ENCODE peak calls at places on chromosome 2, in nine cellular contexts. One of them, this sample, is unnamed.

GRCh38 chr2:88600038-88600465 is 27.2 kb downstream of the EIF2AK3 start:
- DNase-seq in C1 segment of cervical spinal cord: no peak
- DNase-seq in HS-5: peak
- DNase-seq in AG09319: peak
- DNase-seq in naive thymus-derived CD8-positive, alpha-beta T cell: peak
- DNase-seq in effector memory CD8-positive, alpha-beta T cell: peak
- DNase-seq in mesothelial cell of epicardium: no peak
- DNase-seq in MCF 10A: peak
- DNase-seq in germinal center: peak
- DNase-seq in this sample: no peak

GRCh38 chr2:85811173-85811849 is 57.5 kb downstream of the ATOH8 start:
- DNase-seq in C1 segment of cervical spinal cord: no peak
- DNase-seq in HS-5: no peak
- DNase-seq in AG09319: no peak
- DNase-seq in naive thymus-derived CD8-positive, alpha-beta T cell: no peak
- DNase-seq in effector memory CD8-positive, alpha-beta T cell: no peak
- DNase-seq in mesothelial cell of epicardium: no peak
- DNase-seq in MCF 10A: no peak
- DNase-seq in germinal center: no peak
- DNase-seq in this sample: no peak

GRCh38 chr2:149329470-149330126 is 789 bp upstream of the LYPD6 start:
- DNase-seq in C1 segment of cervical spinal cord: peak
- DNase-seq in HS-5: peak
- DNase-seq in AG09319: peak
- DNase-seq in naive thymus-derived CD8-positive, alpha-beta T cell: no peak
- DNase-seq in effector memory CD8-positive, alpha-beta T cell: no peak
- DNase-seq in mesothelial cell of epicardium: peak
- DNase-seq in MCF 10A: peak
- DNase-seq in germinal center: peak
- DNase-seq in this sample: no peak

GRCh38 chr2:227415538-227416424 is 28.0 kb upstream of the SCYGR1 start:
- DNase-seq in C1 segment of cervical spinal cord: no peak
- DNase-seq in HS-5: peak
- DNase-seq in AG09319: peak
- DNase-seq in naive thymus-derived CD8-positive, alpha-beta T cell: no peak
- DNase-seq in effector memory CD8-positive, alpha-beta T cell: no peak
- DNase-seq in mesothelial cell of epicardium: no peak
- DNase-seq in MCF 10A: peak
- DNase-seq in germinal center: no peak
- DNase-seq in this sample: peak

GRCh38 chr2:240965905-240966456 is 32.4 kb upstream of the SNED1 start:
- DNase-seq in C1 segment of cervical spinal cord: no peak
- DNase-seq in HS-5: no peak
- DNase-seq in AG09319: no peak
- DNase-seq in naive thymus-derived CD8-positive, alpha-beta T cell: peak
- DNase-seq in effector memory CD8-positive, alpha-beta T cell: no peak
- DNase-seq in mesothelial cell of epicardium: peak
- DNase-seq in MCF 10A: no peak
- DNase-seq in germinal center: no peak
- DNase-seq in this sample: peak

GRCh38 chr2:41847744-41848441 is 199.9 kb upstream of the PKDCC start:
- DNase-seq in C1 segment of cervical spinal cord: no peak
- DNase-seq in HS-5: no peak
- DNase-seq in AG09319: no peak
- DNase-seq in naive thymus-derived CD8-positive, alpha-beta T cell: no peak
- DNase-seq in effector memory CD8-positive, alpha-beta T cell: no peak
- DNase-seq in mesothelial cell of epicardium: no peak
- DNase-seq in MCF 10A: peak
- DNase-seq in germinal center: no peak
- DNase-seq in this sample: peak

GRCh38 chr2:28493636-28494035 is 2.2 kb upstream of the PLB1 start:
- DNase-seq in C1 segment of cervical spinal cord: no peak
- DNase-seq in HS-5: no peak
- DNase-seq in AG09319: no peak
- DNase-seq in naive thymus-derived CD8-positive, alpha-beta T cell: no peak
- DNase-seq in effector memory CD8-positive, alpha-beta T cell: no peak
- DNase-seq in mesothelial cell of epicardium: no peak
- DNase-seq in MCF 10A: no peak
- DNase-seq in germinal center: no peak
- DNase-seq in this sample: no peak

GRCh38 chr2:205733648-205734047 is 51.3 kb downstream of the NRP2 start:
- DNase-seq in C1 segment of cervical spinal cord: no peak
- DNase-seq in HS-5: no peak
- DNase-seq in AG09319: no peak
- DNase-seq in naive thymus-derived CD8-positive, alpha-beta T cell: no peak
- DNase-seq in effector memory CD8-positive, alpha-beta T cell: no peak
- DNase-seq in mesothelial cell of epicardium: no peak
- DNase-seq in MCF 10A: no peak
- DNase-seq in germinal center: no peak
- DNase-seq in this sample: no peak

GRCh38 chr2:78780864-78781583 is 244.5 kb upstream of the REG3G start:
- DNase-seq in C1 segment of cervical spinal cord: no peak
- DNase-seq in HS-5: no peak
- DNase-seq in AG09319: no peak
- DNase-seq in naive thymus-derived CD8-positive, alpha-beta T cell: no peak
- DNase-seq in effector memory CD8-positive, alpha-beta T cell: no peak
- DNase-seq in mesothelial cell of epicardium: no peak
- DNase-seq in MCF 10A: no peak
- DNase-seq in germinal center: no peak
- DNase-seq in this sample: no peak

GRCh38 chr2:102726128-102727087 is 35.4 kb upstream of the TMEM182 start:
- DNase-seq in C1 segment of cervical spinal cord: no peak
- DNase-seq in HS-5: no peak
- DNase-seq in AG09319: no peak
- DNase-seq in naive thymus-derived CD8-positive, alpha-beta T cell: no peak
- DNase-seq in effector memory CD8-positive, alpha-beta T cell: no peak
- DNase-seq in mesothelial cell of epicardium: no peak
- DNase-seq in MCF 10A: no peak
- DNase-seq in germinal center: no peak
- DNase-seq in this sample: no peak

GRCh38 chr2:215550331-215550730 is 114.5 kb upstream of the FN1 start:
- DNase-seq in C1 segment of cervical spinal cord: no peak
- DNase-seq in HS-5: no peak
- DNase-seq in AG09319: no peak
- DNase-seq in naive thymus-derived CD8-positive, alpha-beta T cell: no peak
- DNase-seq in effector memory CD8-positive, alpha-beta T cell: no peak
- DNase-seq in mesothelial cell of epicardium: no peak
- DNase-seq in MCF 10A: no peak
- DNase-seq in germinal center: no peak
- DNase-seq in this sample: no peak

GRCh38 chr2:17816396-17817245 is at the start of gene MSGN1:
- DNase-seq in C1 segment of cervical spinal cord: no peak
- DNase-seq in HS-5: no peak
- DNase-seq in AG09319: no peak
- DNase-seq in naive thymus-derived CD8-positive, alpha-beta T cell: no peak
- DNase-seq in effector memory CD8-positive, alpha-beta T cell: no peak
- DNase-seq in mesothelial cell of epicardium: no peak
- DNase-seq in MCF 10A: no peak
- DNase-seq in germinal center: no peak
- DNase-seq in this sample: no peak

GRCh38 chr2:2639251-2640139 is 308.4 kb upstream of the MYT1L start:
- DNase-seq in C1 segment of cervical spinal cord: no peak
- DNase-seq in HS-5: no peak
- DNase-seq in AG09319: no peak
- DNase-seq in naive thymus-derived CD8-positive, alpha-beta T cell: no peak
- DNase-seq in effector memory CD8-positive, alpha-beta T cell: no peak
- DNase-seq in mesothelial cell of epicardium: no peak
- DNase-seq in MCF 10A: no peak
- DNase-seq in germinal center: no peak
- DNase-seq in this sample: no peak

GRCh38 chr2:172672114-172672513 is 63.5 kb upstream of the RAPGEF4 start:
- DNase-seq in C1 segment of cervical spinal cord: no peak
- DNase-seq in HS-5: no peak
- DNase-seq in AG09319: no peak
- DNase-seq in naive thymus-derived CD8-positive, alpha-beta T cell: no peak
- DNase-seq in effector memory CD8-positive, alpha-beta T cell: no peak
- DNase-seq in mesothelial cell of epicardium: no peak
- DNase-seq in MCF 10A: no peak
- DNase-seq in germinal center: no peak
- DNase-seq in this sample: no peak

GRCh38 chr2:50872543-50872942 is 159.4 kb downstream of the NRXN1 start:
- DNase-seq in C1 segment of cervical spinal cord: no peak
- DNase-seq in HS-5: no peak
- DNase-seq in AG09319: no peak
- DNase-seq in naive thymus-derived CD8-positive, alpha-beta T cell: no peak
- DNase-seq in effector memory CD8-positive, alpha-beta T cell: no peak
- DNase-seq in mesothelial cell of epicardium: no peak
- DNase-seq in MCF 10A: no peak
- DNase-seq in germinal center: no peak
- DNase-seq in this sample: no peak

GRCh38 chr2:131112477-131113027 is 7.4 kb downstream of the PLEKHB2 start:
- DNase-seq in C1 segment of cervical spinal cord: no peak
- DNase-seq in HS-5: no peak
- DNase-seq in AG09319: no peak
- DNase-seq in naive thymus-derived CD8-positive, alpha-beta T cell: no peak
- DNase-seq in effector memory CD8-positive, alpha-beta T cell: no peak
- DNase-seq in mesothelial cell of epicardium: no peak
- DNase-seq in MCF 10A: no peak
- DNase-seq in germinal center: no peak
- DNase-seq in this sample: no peak

GRCh38 chr2:148273158-148273691 is 252.3 kb downstream of the MBD5 start:
- DNase-seq in C1 segment of cervical spinal cord: no peak
- DNase-seq in HS-5: no peak
- DNase-seq in AG09319: no peak
- DNase-seq in naive thymus-derived CD8-positive, alpha-beta T cell: no peak
- DNase-seq in effector memory CD8-positive, alpha-beta T cell: no peak
- DNase-seq in mesothelial cell of epicardium: no peak
- DNase-seq in MCF 10A: no peak
- DNase-seq in germinal center: no peak
- DNase-seq in this sample: no peak

GRCh38 chr2:24009680-24010476 is at the start of gene MFSD2B:
- DNase-seq in C1 segment of cervical spinal cord: no peak
- DNase-seq in HS-5: no peak
- DNase-seq in AG09319: no peak
- DNase-seq in naive thymus-derived CD8-positive, alpha-beta T cell: no peak
- DNase-seq in effector memory CD8-positive, alpha-beta T cell: no peak
- DNase-seq in mesothelial cell of epicardium: no peak
- DNase-seq in MCF 10A: no peak
- DNase-seq in germinal center: peak
- DNase-seq in this sample: no peak

This sample was measured in tibial nerve.